ENCODE peak calls at places on chromosomes 2 and 18, in nine cellular contexts. One of them, this sample, is unnamed.

GRCh38 chr2:215572341-215572848 is 136.5 kb upstream of the FN1 start:
- DNase-seq in foreskin fibroblast: no peak
- DNase-seq in heart left ventricle: no peak
- DNase-seq in epithelial cell of proximal tubule: no peak
- DNase-seq in astrocyte of the spinal cord: no peak
- DNase-seq in right atrium auricular region: no peak
- DNase-seq in gastrocnemius medialis: no peak
- DNase-seq in prostate gland: no peak
- DNase-seq in WERI-Rb-1: no peak
- DNase-seq in this sample: no peak

GRCh38 chr2:96527990-96528679 is 8.4 kb upstream of the ARID5A start:
- DNase-seq in epithelial cell of proximal tubule: no peak
- DNase-seq in foreskin fibroblast: peak
- DNase-seq in right atrium auricular region: peak
- DNase-seq in prostate gland: peak
- DNase-seq in WERI-Rb-1: no peak
- DNase-seq in astrocyte of the spinal cord: no peak
- DNase-seq in gastrocnemius medialis: no peak
- DNase-seq in heart left ventricle: peak
- DNase-seq in this sample: no peak

GRCh38 chr18:31195063-31195462 is 32.4 kb upstream of the DSC1 start:
- DNase-seq in gastrocnemius medialis: no peak
- DNase-seq in astrocyte of the spinal cord: no peak
- DNase-seq in prostate gland: no peak
- DNase-seq in foreskin fibroblast: no peak
- DNase-seq in heart left ventricle: no peak
- DNase-seq in right atrium auricular region: no peak
- DNase-seq in WERI-Rb-1: no peak
- DNase-seq in epithelial cell of proximal tubule: no peak
- DNase-seq in this sample: no peak

GRCh38 chr2:167069855-167070254 is 181.6 kb downstream of the XIRP2 start:
- DNase-seq in heart left ventricle: no peak
- DNase-seq in foreskin fibroblast: no peak
- DNase-seq in prostate gland: no peak
- DNase-seq in WERI-Rb-1: no peak
- DNase-seq in astrocyte of the spinal cord: no peak
- DNase-seq in epithelial cell of proximal tubule: no peak
- DNase-seq in right atrium auricular region: no peak
- DNase-seq in gastrocnemius medialis: no peak
- DNase-seq in this sample: no peak

GRCh38 chr2:17540813-17541513 is 467 bp downstream of the VSNL1 start:
- DNase-seq in WERI-Rb-1: no peak
- DNase-seq in prostate gland: no peak
- DNase-seq in gastrocnemius medialis: no peak
- DNase-seq in right atrium auricular region: no peak
- DNase-seq in epithelial cell of proximal tubule: no peak
- DNase-seq in foreskin fibroblast: peak
- DNase-seq in astrocyte of the spinal cord: no peak
- DNase-seq in heart left ventricle: no peak
- DNase-seq in this sample: no peak

GRCh38 chr2:217971166-217971565 is 31.6 kb downstream of the TNS1 start:
- DNase-seq in gastrocnemius medialis: no peak
- DNase-seq in prostate gland: no peak
- DNase-seq in astrocyte of the spinal cord: no peak
- DNase-seq in heart left ventricle: no peak
- DNase-seq in epithelial cell of proximal tubule: no peak
- DNase-seq in foreskin fibroblast: no peak
- DNase-seq in WERI-Rb-1: no peak
- DNase-seq in right atrium auricular region: no peak
- DNase-seq in this sample: no peak

GRCh38 chr2:54772531-54772930 is 49.1 kb downstream of the EML6 start:
- DNase-seq in epithelial cell of proximal tubule: no peak
- DNase-seq in gastrocnemius medialis: no peak
- DNase-seq in prostate gland: no peak
- DNase-seq in right atrium auricular region: no peak
- DNase-seq in heart left ventricle: no peak
- DNase-seq in astrocyte of the spinal cord: no peak
- DNase-seq in foreskin fibroblast: peak
- DNase-seq in WERI-Rb-1: no peak
- DNase-seq in this sample: peak

GRCh38 chr2:54572262-54572635 is 116.1 kb downstream of the SPTBN1 start:
- DNase-seq in WERI-Rb-1: no peak
- DNase-seq in astrocyte of the spinal cord: peak
- DNase-seq in gastrocnemius medialis: no peak
- DNase-seq in right atrium auricular region: no peak
- DNase-seq in epithelial cell of proximal tubule: no peak
- DNase-seq in foreskin fibroblast: peak
- DNase-seq in heart left ventricle: no peak
- DNase-seq in prostate gland: no peak
- DNase-seq in this sample: no peak

GRCh38 chr18:24837065-24837464 is 376.6 kb downstream of the HRH4 start:
- DNase-seq in foreskin fibroblast: peak
- DNase-seq in right atrium auricular region: no peak
- DNase-seq in WERI-Rb-1: no peak
- DNase-seq in gastrocnemius medialis: no peak
- DNase-seq in epithelial cell of proximal tubule: no peak
- DNase-seq in astrocyte of the spinal cord: no peak
- DNase-seq in heart left ventricle: no peak
- DNase-seq in prostate gland: no peak
- DNase-seq in this sample: no peak

GRCh38 chr2:229810786-229811185 is 96.4 kb upstream of the DNER start:
- DNase-seq in right atrium auricular region: no peak
- DNase-seq in prostate gland: no peak
- DNase-seq in epithelial cell of proximal tubule: no peak
- DNase-seq in foreskin fibroblast: peak
- DNase-seq in gastrocnemius medialis: no peak
- DNase-seq in WERI-Rb-1: no peak
- DNase-seq in heart left ventricle: no peak
- DNase-seq in astrocyte of the spinal cord: no peak
- DNase-seq in this sample: no peak

GRCh38 chr2:38228753-38229152 is 148.3 kb downstream of the ATL2 start:
- DNase-seq in prostate gland: no peak
- DNase-seq in foreskin fibroblast: no peak
- DNase-seq in gastrocnemius medialis: no peak
- DNase-seq in right atrium auricular region: no peak
- DNase-seq in astrocyte of the spinal cord: no peak
- DNase-seq in heart left ventricle: no peak
- DNase-seq in epithelial cell of proximal tubule: no peak
- DNase-seq in WERI-Rb-1: no peak
- DNase-seq in this sample: no peak

GRCh38 chr2:38230756-38231155 is 146.3 kb downstream of the ATL2 start:
- DNase-seq in gastrocnemius medialis: no peak
- DNase-seq in foreskin fibroblast: no peak
- DNase-seq in WERI-Rb-1: no peak
- DNase-seq in prostate gland: no peak
- DNase-seq in right atrium auricular region: no peak
- DNase-seq in heart left ventricle: no peak
- DNase-seq in astrocyte of the spinal cord: no peak
- DNase-seq in epithelial cell of proximal tubule: no peak
- DNase-seq in this sample: no peak

GRCh38 chr2:38237311-38237710 is 139.8 kb downstream of the ATL2 start:
- DNase-seq in WERI-Rb-1: no peak
- DNase-seq in heart left ventricle: no peak
- DNase-seq in prostate gland: no peak
- DNase-seq in right atrium auricular region: no peak
- DNase-seq in astrocyte of the spinal cord: no peak
- DNase-seq in epithelial cell of proximal tubule: no peak
- DNase-seq in foreskin fibroblast: no peak
- DNase-seq in gastrocnemius medialis: no peak
- DNase-seq in this sample: no peak

GRCh38 chr2:38233231-38233983 is 143.7 kb downstream of the ATL2 start:
- DNase-seq in right atrium auricular region: peak
- DNase-seq in prostate gland: no peak
- DNase-seq in gastrocnemius medialis: peak
- DNase-seq in heart left ventricle: no peak
- DNase-seq in WERI-Rb-1: no peak
- DNase-seq in epithelial cell of proximal tubule: no peak
- DNase-seq in astrocyte of the spinal cord: peak
- DNase-seq in foreskin fibroblast: peak
- DNase-seq in this sample: no peak

DNA sequence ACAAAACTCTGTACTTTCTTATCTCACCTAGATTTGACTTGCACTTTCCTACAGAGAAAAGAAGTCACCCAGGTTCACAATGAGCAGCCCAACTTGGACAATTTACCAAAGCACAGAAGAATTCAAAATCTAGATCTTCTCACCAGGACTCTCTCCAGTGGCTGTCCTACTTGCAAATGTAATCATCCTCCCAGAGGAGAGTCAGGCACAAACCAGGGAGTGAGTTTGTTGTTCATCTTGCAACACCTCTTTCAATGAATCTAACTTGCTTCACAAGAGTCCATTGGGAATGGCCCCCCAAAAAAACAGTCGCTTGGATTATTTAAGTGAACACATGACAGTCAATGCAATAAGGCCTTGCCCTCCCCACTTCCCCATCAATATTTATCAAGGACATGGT is 144.6 kb downstream of the ATL2 start:
- DNase-seq in epithelial cell of proximal tubule: no peak
- DNase-seq in right atrium auricular region: no peak
- DNase-seq in gastrocnemius medialis: no peak
- DNase-seq in astrocyte of the spinal cord: no peak
- DNase-seq in WERI-Rb-1: no peak
- DNase-seq in heart left ventricle: no peak
- DNase-seq in prostate gland: no peak
- DNase-seq in foreskin fibroblast: no peak
- DNase-seq in this sample: no peak
- H3K4me3 ChIP-seq in epithelial cell of proximal tubule: no peak
- H3K4me3 ChIP-seq in right atrium auricular region: no peak
- H3K4me3 ChIP-seq in gastrocnemius medialis: no peak
- H3K4me3 ChIP-seq in astrocyte of the spinal cord: no peak
- H3K4me3 ChIP-seq in WERI-Rb-1: no peak
- H3K4me3 ChIP-seq in heart left ventricle: no peak
- H3K4me3 ChIP-seq in prostate gland: no peak
- H3K4me3 ChIP-seq in foreskin fibroblast: no peak
- H3K4me3 ChIP-seq in this sample: no peak

DNA sequence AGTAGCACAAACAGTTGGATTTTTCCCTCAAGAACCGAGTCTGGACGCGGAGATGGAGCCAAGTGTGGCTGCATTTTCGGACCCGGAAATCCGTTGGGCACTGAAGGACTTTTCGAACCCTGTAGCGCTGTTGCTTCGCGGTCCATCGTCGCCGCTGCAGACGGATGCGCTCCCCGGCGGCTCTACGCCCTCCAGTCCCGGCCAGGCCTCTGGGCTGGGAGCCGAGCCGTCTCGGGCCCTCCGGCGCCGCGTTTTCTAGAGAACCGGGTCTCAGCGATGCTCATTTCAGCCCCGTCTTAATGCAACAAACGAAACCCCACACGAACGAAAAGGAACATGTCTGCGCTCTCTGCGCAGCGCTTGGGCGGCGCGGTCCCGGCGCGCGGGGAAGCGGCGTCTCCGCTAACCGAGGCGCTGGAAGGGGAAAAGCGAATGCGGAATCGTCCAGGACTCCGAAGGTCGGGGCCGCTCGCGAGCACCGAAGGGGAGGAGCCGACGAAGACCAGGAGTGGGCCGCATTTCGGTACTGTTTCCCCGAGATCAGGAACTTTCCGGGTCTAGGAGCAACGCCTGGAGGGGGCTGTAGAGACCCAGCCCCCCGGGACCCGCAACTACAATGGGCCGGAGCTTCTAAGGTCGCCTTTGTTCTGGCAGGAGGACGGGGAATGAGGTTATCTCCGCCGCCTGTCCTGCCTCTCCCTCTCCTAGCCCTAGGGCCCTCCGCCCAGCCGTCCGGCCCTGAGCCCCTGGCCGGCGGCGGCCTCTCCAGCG is 3.2 kb downstream of the EMX1 start:
- DNase-seq in prostate gland: no peak
- DNase-seq in foreskin fibroblast: peak
- DNase-seq in epithelial cell of proximal tubule: no peak
- DNase-seq in gastrocnemius medialis: peak
- DNase-seq in right atrium auricular region: no peak
- DNase-seq in WERI-Rb-1: no peak
- DNase-seq in heart left ventricle: no peak
- DNase-seq in astrocyte of the spinal cord: peak
- DNase-seq in this sample: peak
- H3K4me3 ChIP-seq in prostate gland: peak
- H3K4me3 ChIP-seq in foreskin fibroblast: peak
- H3K4me3 ChIP-seq in epithelial cell of proximal tubule: peak
- H3K4me3 ChIP-seq in gastrocnemius medialis: peak
- H3K4me3 ChIP-seq in right atrium auricular region: no peak
- H3K4me3 ChIP-seq in WERI-Rb-1: peak
- H3K4me3 ChIP-seq in heart left ventricle: peak
- H3K4me3 ChIP-seq in astrocyte of the spinal cord: no peak
- H3K4me3 ChIP-seq in this sample: no peak

DNA sequence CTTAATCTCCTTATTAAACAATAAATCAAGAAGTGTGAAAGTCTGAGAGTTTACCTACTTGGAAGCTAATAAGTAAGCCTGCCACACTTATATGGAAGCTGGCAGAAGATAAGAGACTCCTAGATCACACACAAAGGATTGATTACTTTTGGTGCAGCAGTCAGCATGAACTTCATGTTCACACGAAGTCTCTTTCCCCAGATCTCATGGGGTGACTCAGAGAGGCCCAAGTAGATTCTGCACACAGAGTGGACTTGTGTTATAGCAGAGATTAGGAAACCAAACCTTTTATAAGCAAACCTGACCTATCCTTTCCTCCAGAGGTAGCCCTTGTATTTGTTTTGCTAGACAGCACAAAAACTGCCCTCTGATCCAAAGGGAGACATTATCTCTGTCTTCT is 9.9 kb upstream of the GAREM1 start:
- DNase-seq in prostate gland: no peak
- DNase-seq in astrocyte of the spinal cord: no peak
- DNase-seq in gastrocnemius medialis: no peak
- DNase-seq in heart left ventricle: no peak
- DNase-seq in WERI-Rb-1: no peak
- DNase-seq in right atrium auricular region: no peak
- DNase-seq in foreskin fibroblast: peak
- DNase-seq in epithelial cell of proximal tubule: no peak
- DNase-seq in this sample: no peak
- H3K4me3 ChIP-seq in prostate gland: no peak
- H3K4me3 ChIP-seq in astrocyte of the spinal cord: no peak
- H3K4me3 ChIP-seq in gastrocnemius medialis: no peak
- H3K4me3 ChIP-seq in heart left ventricle: no peak
- H3K4me3 ChIP-seq in WERI-Rb-1: no peak
- H3K4me3 ChIP-seq in right atrium auricular region: no peak
- H3K4me3 ChIP-seq in foreskin fibroblast: no peak
- H3K4me3 ChIP-seq in epithelial cell of proximal tubule: no peak
- H3K4me3 ChIP-seq in this sample: no peak

DNA sequence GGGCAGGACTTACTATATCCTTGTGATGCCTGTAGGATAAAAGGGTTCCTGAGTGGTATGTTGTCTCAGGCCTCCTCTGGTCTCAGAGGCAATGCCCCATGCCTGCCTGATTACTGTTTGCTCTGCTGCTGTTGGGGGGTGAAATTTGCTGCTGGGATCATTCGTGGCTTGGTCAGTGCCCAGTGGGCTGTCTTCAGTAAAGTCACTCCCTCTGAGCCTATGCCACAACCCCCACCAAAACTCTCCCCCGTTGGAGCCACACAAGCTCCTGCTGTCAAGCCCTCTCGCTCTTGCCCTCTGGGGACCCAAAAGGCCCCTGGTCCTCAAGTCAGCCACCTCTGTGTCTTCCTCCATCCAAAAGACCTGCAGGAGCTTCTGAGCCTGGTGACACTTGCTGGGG is 38.6 kb upstream of the TGIF1 start:
- DNase-seq in epithelial cell of proximal tubule: no peak
- DNase-seq in astrocyte of the spinal cord: no peak
- DNase-seq in right atrium auricular region: no peak
- DNase-seq in gastrocnemius medialis: no peak
- DNase-seq in WERI-Rb-1: no peak
- DNase-seq in prostate gland: no peak
- DNase-seq in foreskin fibroblast: no peak
- DNase-seq in heart left ventricle: no peak
- DNase-seq in this sample: no peak
- H3K4me3 ChIP-seq in epithelial cell of proximal tubule: no peak
- H3K4me3 ChIP-seq in astrocyte of the spinal cord: no peak
- H3K4me3 ChIP-seq in right atrium auricular region: no peak
- H3K4me3 ChIP-seq in gastrocnemius medialis: no peak
- H3K4me3 ChIP-seq in WERI-Rb-1: no peak
- H3K4me3 ChIP-seq in prostate gland: no peak
- H3K4me3 ChIP-seq in foreskin fibroblast: no peak
- H3K4me3 ChIP-seq in heart left ventricle: peak
- H3K4me3 ChIP-seq in this sample: no peak

GRCh38 chr2:231923951-231924888 is 2.0 kb downstream of the NPPC start:
- DNase-seq in WERI-Rb-1: no peak
- DNase-seq in prostate gland: no peak
- DNase-seq in gastrocnemius medialis: no peak
- DNase-seq in epithelial cell of proximal tubule: no peak
- DNase-seq in foreskin fibroblast: no peak
- DNase-seq in astrocyte of the spinal cord: no peak
- DNase-seq in heart left ventricle: no peak
- DNase-seq in right atrium auricular region: no peak
- DNase-seq in this sample: no peak
- H3K4me3 ChIP-seq in WERI-Rb-1: no peak
- H3K4me3 ChIP-seq in prostate gland: no peak
- H3K4me3 ChIP-seq in gastrocnemius medialis: no peak
- H3K4me3 ChIP-seq in epithelial cell of proximal tubule: no peak
- H3K4me3 ChIP-seq in foreskin fibroblast: no peak
- H3K4me3 ChIP-seq in astrocyte of the spinal cord: no peak
- H3K4me3 ChIP-seq in heart left ventricle: peak
- H3K4me3 ChIP-seq in right atrium auricular region: no peak
- H3K4me3 ChIP-seq in this sample: no peak